ENCODE peak calls at places on chromosome 15, in ten cellular contexts. S is NCI-H1694; B is AG09309; T is pulmonary artery endothelial cell; G is amniotic stem cell; N is HS-5; L is substantia nigra; D is NCI-H2029; E is activated CD8-positive, alpha-beta memory T cell treated with anti-CD3 and anti-CD28 coated beads for 48 hours; F is stimulated activated CD8-positive, alpha-beta memory T cell treated with anti-CD3 and anti-CD28 coated beads, Interleukin-2, amount 100 ng/mL, for 48 hours. R is an unnamed sample.

GRCh38 chr15:67126551-67127333 is 61.3 kb downstream of the SMAD3 start:
- DNase-seq in S (no peak), B (no peak), T (no peak), G (no peak), N (no peak), L (no peak), D (no peak), E (no peak), F (no peak), R (no peak)

GRCh38 chr15:68384451-68385239 is 47.3 kb downstream of the ITGA11 start:
- DNase-seq in S (no peak), B (peak), T (peak), G (peak), N (peak), L (no peak), D (no peak), E (no peak), F (no peak), R (no peak)

GRCh38 chr15:75704263-75704615 is 8.4 kb downstream of the CSPG4 start:
- DNase-seq in S (no peak), B (no peak), T (no peak), G (no peak), N (no peak), L (no peak), D (no peak), E (no peak), F (no peak), R (no peak)

GRCh38 chr15:47184405-47185221 is 532.7 kb upstream of the SEMA6D start:
- DNase-seq in S (no peak), B (no peak), T (no peak), G (no peak), N (peak), L (no peak), D (no peak), E (no peak), F (no peak), R (peak)

GRCh38 chr15:65942436-65942835 is 73.1 kb downstream of the RAB11A start:
- DNase-seq in S (no peak), B (no peak), T (no peak), G (no peak), N (no peak), L (no peak), D (no peak), E (no peak), F (no peak), R (no peak)

GRCh38 chr15:57213783-57214366 is 162.4 kb upstream of the CGNL1 start:
- DNase-seq in S (peak), B (no peak), T (no peak), G (no peak), N (no peak), L (no peak), D (peak), E (no peak), F (no peak), R (peak)

GRCh38 chr15:77421370-77421700 is 647 bp downstream of the HMG20A start:
- DNase-seq in S (no peak), B (no peak), T (no peak), G (no peak), N (no peak), L (no peak), D (no peak), E (no peak), F (no peak), R (no peak)

GRCh38 chr15:28125673-28126651 is 26.8 kb upstream of the OCA2 start:
- DNase-seq in S (peak), B (peak), T (peak), G (peak), N (peak), L (no peak), D (peak), E (no peak), F (no peak), R (peak)

GRCh38 chr15:42201801-42202200 is 6.3 kb downstream of the VPS39 start:
- DNase-seq in S (no peak), B (no peak), T (no peak), G (no peak), N (no peak), L (no peak), D (no peak), E (no peak), F (no peak), R (no peak)

GRCh38 chr15:58244546-58244945 is 106.4 kb downstream of the AQP9 start:
- DNase-seq in S (no peak), B (no peak), T (no peak), G (no peak), N (no peak), L (no peak), D (no peak), E (no peak), F (no peak), R (no peak)

GRCh38 chr15:72319985-72320671 is at the start of gene CELF6:
- DNase-seq in S (no peak), B (no peak), T (peak), G (peak), N (no peak), L (peak), D (peak), E (peak), F (peak), R (peak)

GRCh38 chr15:72168833-72169232 is 28.8 kb downstream of the GRAMD2A start:
- DNase-seq in S (no peak), B (no peak), T (no peak), G (no peak), N (no peak), L (no peak), D (no peak), E (no peak), F (no peak), R (no peak)

R was measured in DMS79 treated with DMSO at 0.1 percent for 48 hours.